ENCODE peak calls at places on chromosomes 13 and 19, in ten cellular contexts. U, L, T, O, V, B, C, K, I and X are unnamed samples.

GRCh38 chr19:30070970-30071632 is 129.1 kb downstream of the URI1 start:
- DNase-seq in U (no peak), L (no peak), T (no peak), O (no peak), V (no peak), B (no peak), C (no peak), K (no peak), I (no peak), X (no peak)

GRCh38 chr13:80217614-80218456 is 123.1 kb downstream of the SPRY2 start:
- DNase-seq in U (no peak), L (no peak), T (no peak), O (no peak), V (peak), B (no peak), C (no peak), K (no peak), I (no peak), X (no peak)

GRCh38 chr13:108974686-108975085 is 345.3 kb downstream of the MYO16 start:
- DNase-seq in U (no peak), L (no peak), T (no peak), O (no peak), V (no peak), B (no peak), C (no peak), K (no peak), I (no peak), X (no peak)

GRCh38 chr13:20160346-20161274 is at the start of gene GJA3:
- DNase-seq in U (no peak), L (peak), T (peak), O (no peak), V (peak), B (peak), C (no peak), K (peak), I (peak), X (no peak)

GRCh38 chr13:35514801-35515502 is 38.5 kb upstream of the MAB21L1 start:
- DNase-seq in U (no peak), L (no peak), T (no peak), O (no peak), V (no peak), B (no peak), C (peak), K (no peak), I (no peak), X (no peak)

GRCh38 chr19:29510701-29511265 is 15.0 kb upstream of the VSTM2B start:
- DNase-seq in U (no peak), L (no peak), T (no peak), O (no peak), V (no peak), B (no peak), C (no peak), K (no peak), I (no peak), X (no peak)

GRCh38 chr13:26847281-26847680 is 86.7 kb upstream of the GPR12 start:
- DNase-seq in U (no peak), L (no peak), T (no peak), O (no peak), V (no peak), B (no peak), C (no peak), K (no peak), I (no peak), X (no peak)

GRCh38 chr19:47315125-47315821 is 5.6 kb downstream of the C5AR1 start:
- DNase-seq in U (no peak), L (no peak), T (peak), O (peak), V (peak), B (no peak), C (no peak), K (no peak), I (peak), X (no peak)

GRCh38 chr13:31046711-31047279 is 114.3 kb downstream of the TEX26 start:
- DNase-seq in U (no peak), L (no peak), T (peak), O (no peak), V (peak), B (no peak), C (peak), K (no peak), I (no peak), X (no peak)

GRCh38 chr13:30968734-30969335 is 36.4 kb downstream of the TEX26 start:
- DNase-seq in U (no peak), L (no peak), T (peak), O (no peak), V (no peak), B (no peak), C (no peak), K (no peak), I (no peak), X (no peak)

GRCh38 chr19:558770-559439 is 13.5 kb upstream of the BSG start:
- DNase-seq in U (no peak), L (no peak), T (no peak), O (no peak), V (no peak), B (no peak), C (no peak), K (no peak), I (no peak), X (no peak)

GRCh38 chr19:35143231-35143715 is at the start of gene FXYD7:
- DNase-seq in U (no peak), L (no peak), T (no peak), O (no peak), V (no peak), B (no peak), C (no peak), K (no peak), I (no peak), X (no peak)

GRCh38 chr13:83937579-83937978 is 55.3 kb upstream of the SLITRK1 start:
- DNase-seq in U (no peak), L (no peak), T (no peak), O (no peak), V (no peak), B (no peak), C (no peak), K (no peak), I (no peak), X (no peak)

GRCh38 chr19:52369463-52370340 is at the start of gene ZNF880:
- DNase-seq in U (peak), L (peak), T (peak), O (peak), V (peak), B (peak), C (peak), K (peak), I (no peak), X (peak)

GRCh38 chr13:59424661-59425060 is 739.1 kb downstream of the DIAPH3 start:
- DNase-seq in U (no peak), L (no peak), T (peak), O (no peak), V (no peak), B (no peak), C (no peak), K (no peak), I (no peak), X (no peak)

GRCh38 chr13:42880241-42880640 is 98.9 kb downstream of the FAM216B start:
- DNase-seq in U (no peak), L (no peak), T (peak), O (no peak), V (no peak), B (no peak), C (no peak), K (no peak), I (no peak), X (no peak)

GRCh38 chr13:49499889-49500660 is 4.3 kb downstream of the PHF11 start:
- DNase-seq in U (no peak), L (no peak), T (peak), O (no peak), V (no peak), B (no peak), C (no peak), K (no peak), I (no peak), X (no peak)

GRCh38 chr13:99198630-99199029 is 2.0 kb upstream of the UBAC2 start:
- DNase-seq in U (no peak), L (no peak), T (no peak), O (no peak), V (no peak), B (no peak), C (no peak), K (no peak), I (no peak), X (no peak)

GRCh38 chr13:38637576-38637975 is 49.3 kb upstream of the FREM2 start:
- DNase-seq in U (no peak), L (no peak), T (no peak), O (no peak), V (no peak), B (no peak), C (no peak), K (no peak), I (no peak), X (no peak)

GRCh38 chr19:8158411-8159074 is 9.2 kb upstream of the FBN3 start:
- DNase-seq in U (no peak), L (peak), T (peak), O (no peak), V (peak), B (no peak), C (peak), K (no peak), I (peak), X (peak)

GRCh38 chr13:101811440-101811839 is 359.0 kb downstream of the ITGBL1 start:
- DNase-seq in U (no peak), L (no peak), T (no peak), O (no peak), V (no peak), B (no peak), C (no peak), K (no peak), I (no peak), X (no peak)

GRCh38 chr19:10222201-10222890 is 8.8 kb downstream of the S1PR2 start:
- DNase-seq in U (no peak), L (no peak), T (no peak), O (no peak), V (no peak), B (no peak), C (no peak), K (no peak), I (no peak), X (no peak)

GRCh38 chr13:52162279-52163101 is 3.1 kb upstream of the NEK3 start:
- DNase-seq in U (no peak), L (no peak), T (peak), O (no peak), V (peak), B (no peak), C (no peak), K (no peak), I (peak), X (no peak)

GRCh38 chr13:58843567-58843966 is 1212.0 kb downstream of the PCDH17 start:
- DNase-seq in U (no peak), L (no peak), T (no peak), O (no peak), V (no peak), B (no peak), C (no peak), K (no peak), I (no peak), X (no peak)

GRCh38 chr19:11125994-11126685 is 29.4 kb downstream of the SPC24 start:
- DNase-seq in U (peak), L (peak), T (peak), O (peak), V (peak), B (peak), C (peak), K (peak), I (peak), X (peak)

GRCh38 chr13:44331912-44332840 is 41.4 kb upstream of the SERP2 start:
- DNase-seq in U (peak), L (no peak), T (peak), O (peak), V (peak), B (no peak), C (peak), K (no peak), I (no peak), X (no peak)

GRCh38 chr19:3175761-3176714 is 2.5 kb upstream of the S1PR4 start:
- DNase-seq in U (no peak), L (peak), T (peak), O (no peak), V (no peak), B (peak), C (no peak), K (no peak), I (peak), X (no peak)

GRCh38 chr13:79128158-79128557 is 277.9 kb downstream of the RBM26 start:
- DNase-seq in U (no peak), L (no peak), T (peak), O (no peak), V (no peak), B (no peak), C (no peak), K (no peak), I (peak), X (no peak)

GRCh38 chr19:38877781-38878574 is at the start of gene RINL:
- DNase-seq in U (no peak), L (peak), T (no peak), O (no peak), V (peak), B (peak), C (peak), K (peak), I (no peak), X (peak)